ENCODE peak calls at places on chromosomes 16 and 17, in eight cellular contexts. One of them, this sample, is unnamed.

GRCh38 chr16:4576008-4576407 is 19.9 kb downstream of the C16orf96 start:
- DNase-seq in mesothelial cell of epicardium: no peak
- DNase-seq in B cell: no peak
- DNase-seq in GM12878: no peak
- DNase-seq in progenitor cell of endocrine pancreas: no peak
- DNase-seq in nephron progenitor cell: no peak
- DNase-seq in MCF 10A: no peak
- DNase-seq in GM12865: no peak
- DNase-seq in this sample: no peak

GRCh38 chr16:79053577-79053976 is 547.0 kb downstream of the MAF start:
- DNase-seq in MCF 10A: no peak
- DNase-seq in mesothelial cell of epicardium: no peak
- DNase-seq in nephron progenitor cell: no peak
- DNase-seq in B cell: no peak
- DNase-seq in GM12878: no peak
- DNase-seq in GM12865: no peak
- DNase-seq in progenitor cell of endocrine pancreas: no peak
- DNase-seq in this sample: no peak

GRCh38 chr16:58346831-58347371 is 45.4 kb upstream of the GINS3 start:
- DNase-seq in mesothelial cell of epicardium: no peak
- DNase-seq in nephron progenitor cell: no peak
- DNase-seq in progenitor cell of endocrine pancreas: no peak
- DNase-seq in GM12878: no peak
- DNase-seq in GM12865: no peak
- DNase-seq in B cell: no peak
- DNase-seq in MCF 10A: no peak
- DNase-seq in this sample: no peak

GRCh38 chr16:57955572-57955971 is 15.4 kb downstream of the CNGB1 start:
- DNase-seq in B cell: no peak
- DNase-seq in GM12865: no peak
- DNase-seq in GM12878: no peak
- DNase-seq in MCF 10A: peak
- DNase-seq in nephron progenitor cell: no peak
- DNase-seq in mesothelial cell of epicardium: no peak
- DNase-seq in progenitor cell of endocrine pancreas: no peak
- DNase-seq in this sample: no peak

GRCh38 chr17:40605301-40605700 is 40.0 kb upstream of the CCR7 start:
- DNase-seq in MCF 10A: no peak
- DNase-seq in progenitor cell of endocrine pancreas: no peak
- DNase-seq in B cell: no peak
- DNase-seq in nephron progenitor cell: no peak
- DNase-seq in GM12865: no peak
- DNase-seq in mesothelial cell of epicardium: no peak
- DNase-seq in GM12878: no peak
- DNase-seq in this sample: no peak

GRCh38 chr16:23014592-23014991 is 134.7 kb downstream of the USP31 start:
- DNase-seq in progenitor cell of endocrine pancreas: no peak
- DNase-seq in MCF 10A: peak
- DNase-seq in B cell: no peak
- DNase-seq in GM12865: no peak
- DNase-seq in nephron progenitor cell: no peak
- DNase-seq in GM12878: no peak
- DNase-seq in mesothelial cell of epicardium: no peak
- DNase-seq in this sample: no peak

GRCh38 chr17:43026610-43027009 is 1.6 kb downstream of the RND2 start:
- DNase-seq in GM12878: no peak
- DNase-seq in nephron progenitor cell: no peak
- DNase-seq in MCF 10A: no peak
- DNase-seq in GM12865: no peak
- DNase-seq in mesothelial cell of epicardium: no peak
- DNase-seq in progenitor cell of endocrine pancreas: no peak
- DNase-seq in B cell: no peak
- DNase-seq in this sample: no peak

GRCh38 chr16:78478267-78478821 is 378.9 kb downstream of the WWOX start:
- DNase-seq in nephron progenitor cell: no peak
- DNase-seq in mesothelial cell of epicardium: no peak
- DNase-seq in GM12878: no peak
- DNase-seq in MCF 10A: peak
- DNase-seq in B cell: no peak
- DNase-seq in progenitor cell of endocrine pancreas: no peak
- DNase-seq in GM12865: no peak
- DNase-seq in this sample: peak

GRCh38 chr17:2815781-2816185 is 19.5 kb downstream of the RAP1GAP2 start:
- DNase-seq in progenitor cell of endocrine pancreas: no peak
- DNase-seq in MCF 10A: no peak
- DNase-seq in GM12865: no peak
- DNase-seq in nephron progenitor cell: no peak
- DNase-seq in GM12878: no peak
- DNase-seq in mesothelial cell of epicardium: no peak
- DNase-seq in B cell: no peak
- DNase-seq in this sample: no peak

GRCh38 chr16:75919664-75920063 is 193.4 kb upstream of the CPHXL start:
- DNase-seq in nephron progenitor cell: no peak
- DNase-seq in mesothelial cell of epicardium: no peak
- DNase-seq in MCF 10A: peak
- DNase-seq in progenitor cell of endocrine pancreas: no peak
- DNase-seq in GM12865: no peak
- DNase-seq in GM12878: no peak
- DNase-seq in B cell: no peak
- DNase-seq in this sample: no peak

GRCh38 chr17:77471984-77472836 is 331.4 kb downstream of the SEC14L1 start:
- DNase-seq in GM12878: no peak
- DNase-seq in progenitor cell of endocrine pancreas: no peak
- DNase-seq in MCF 10A: peak
- DNase-seq in mesothelial cell of epicardium: peak
- DNase-seq in B cell: no peak
- DNase-seq in nephron progenitor cell: no peak
- DNase-seq in GM12865: peak
- DNase-seq in this sample: peak
- TF ChIP-seq CTCF in GM12878: no peak
- TF ChIP-seq CTCF in progenitor cell of endocrine pancreas: no peak
- TF ChIP-seq CTCF in MCF 10A: no peak
- TF ChIP-seq CTCF in mesothelial cell of epicardium: no peak
- TF ChIP-seq CTCF in B cell: no peak
- TF ChIP-seq CTCF in nephron progenitor cell: no peak
- TF ChIP-seq CTCF in GM12865: no peak
- TF ChIP-seq CTCF in this sample: no peak

GRCh38 chr16:52863000-52863399 is 189.7 kb downstream of the CHD9NB start:
- DNase-seq in GM12865: no peak
- DNase-seq in mesothelial cell of epicardium: no peak
- DNase-seq in MCF 10A: no peak
- DNase-seq in GM12878: no peak
- DNase-seq in progenitor cell of endocrine pancreas: no peak
- DNase-seq in B cell: no peak
- DNase-seq in nephron progenitor cell: no peak
- DNase-seq in this sample: no peak

DNA sequence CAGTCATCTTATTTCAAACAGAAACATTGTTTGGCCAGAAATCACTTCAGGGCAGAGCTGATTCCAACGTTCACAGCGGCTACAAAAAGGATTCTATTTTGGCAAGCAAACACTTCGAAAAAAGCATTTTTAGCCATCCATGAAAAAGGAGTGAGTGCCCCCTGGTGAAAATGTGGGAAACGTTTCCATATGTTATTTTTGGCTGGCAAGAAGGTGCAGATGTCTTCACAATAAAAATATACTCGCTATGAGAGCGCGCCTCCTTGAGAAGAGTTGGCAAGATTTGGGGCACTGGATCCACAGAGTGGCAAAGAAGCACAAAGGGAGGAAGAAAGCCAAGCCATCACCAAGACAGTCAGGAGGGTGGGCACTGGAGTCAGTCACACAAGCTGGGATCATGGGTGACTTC is 191.1 kb downstream of the CHD9NB start:
- DNase-seq in progenitor cell of endocrine pancreas: peak
- DNase-seq in GM12865: no peak
- DNase-seq in B cell: no peak
- DNase-seq in MCF 10A: peak
- DNase-seq in mesothelial cell of epicardium: no peak
- DNase-seq in GM12878: no peak
- DNase-seq in nephron progenitor cell: peak
- DNase-seq in this sample: peak
- TF ChIP-seq CTCF in progenitor cell of endocrine pancreas: peak
- TF ChIP-seq CTCF in GM12865: no peak
- TF ChIP-seq CTCF in B cell: no peak
- TF ChIP-seq CTCF in MCF 10A: peak
- TF ChIP-seq CTCF in mesothelial cell of epicardium: peak
- TF ChIP-seq CTCF in GM12878: no peak
- TF ChIP-seq CTCF in nephron progenitor cell: peak
- TF ChIP-seq CTCF in this sample: peak

GRCh38 chr17:11369570-11369969 is 128.6 kb downstream of the SHISA6 start:
- DNase-seq in nephron progenitor cell: no peak
- DNase-seq in MCF 10A: no peak
- DNase-seq in B cell: no peak
- DNase-seq in GM12865: no peak
- DNase-seq in mesothelial cell of epicardium: peak
- DNase-seq in progenitor cell of endocrine pancreas: no peak
- DNase-seq in GM12878: no peak
- DNase-seq in this sample: no peak
- TF ChIP-seq CTCF in nephron progenitor cell: no peak
- TF ChIP-seq CTCF in MCF 10A: no peak
- TF ChIP-seq CTCF in B cell: no peak
- TF ChIP-seq CTCF in GM12865: no peak
- TF ChIP-seq CTCF in mesothelial cell of epicardium: no peak
- TF ChIP-seq CTCF in progenitor cell of endocrine pancreas: no peak
- TF ChIP-seq CTCF in GM12878: no peak
- TF ChIP-seq CTCF in this sample: no peak

GRCh38 chr17:64773836-64774761 is 112.0 kb upstream of the SMURF2 start:
- DNase-seq in mesothelial cell of epicardium: peak
- DNase-seq in B cell: no peak
- DNase-seq in progenitor cell of endocrine pancreas: peak
- DNase-seq in GM12878: no peak
- DNase-seq in MCF 10A: peak
- DNase-seq in GM12865: peak
- DNase-seq in nephron progenitor cell: peak
- DNase-seq in this sample: peak
- TF ChIP-seq CTCF in mesothelial cell of epicardium: no peak
- TF ChIP-seq CTCF in B cell: no peak
- TF ChIP-seq CTCF in progenitor cell of endocrine pancreas: peak
- TF ChIP-seq CTCF in GM12878: no peak
- TF ChIP-seq CTCF in MCF 10A: peak
- TF ChIP-seq CTCF in GM12865: peak
- TF ChIP-seq CTCF in nephron progenitor cell: peak
- TF ChIP-seq CTCF in this sample: no peak

This sample was measured in endothelial cell.